ENCODE peak calls at places on chromosome 16, in ten cellular contexts. T is epithelial cell of proximal tubule, D is Calu3, H is GM12878, Q is cardiac muscle cell, K is HFFc6, B is GM10248, G is cardiac fibroblast, P is HCT116, J is fibroblast of pulmonary artery. C is an unnamed sample.

GRCh38 chr16:55495616-55496289 is 13.1 kb upstream of the LPCAT2 start:
- DNase-seq in G (peak), K (peak), B (no peak), P (no peak), T (no peak), Q (no peak), D (no peak), H (no peak), J (no peak), C (no peak)

GRCh38 chr16:84229421-84229820 is 10.4 kb downstream of the KCNG4 start:
- DNase-seq in T (no peak), B (no peak), D (no peak), G (no peak), Q (no peak), J (no peak), K (no peak), P (no peak), H (no peak), C (no peak)

GRCh38 chr16:82735176-82735575 is 108.4 kb downstream of the CDH13 start:
- DNase-seq in B (no peak), D (no peak), T (no peak), G (no peak), J (peak), Q (peak), K (no peak), H (no peak), P (no peak), C (no peak)

GRCh38 chr16:89315791-89316581 is 98.5 kb downstream of the ZNF778 start:
- DNase-seq in P (no peak), Q (no peak), D (peak), J (peak), K (peak), T (no peak), B (peak), G (peak), H (peak), C (no peak)

GRCh38 chr16:53498984-53499383 is 4.0 kb downstream of the AKTIP start:
- DNase-seq in D (no peak), K (no peak), T (no peak), Q (no peak), G (no peak), B (no peak), H (no peak), P (no peak), J (no peak), C (no peak)

GRCh38 chr16:14324581-14324980 is 253.5 kb downstream of the MRTFB start:
- DNase-seq in D (no peak), B (no peak), K (peak), P (no peak), H (no peak), G (peak), J (peak), T (no peak), Q (peak), C (no peak)

GRCh38 chr16:30478766-30479478 is 6.4 kb downstream of the ITGAL start:
- DNase-seq in T (no peak), G (no peak), B (no peak), Q (no peak), J (no peak), H (no peak), D (no peak), P (no peak), K (no peak), C (no peak)

GRCh38 chr16:70162041-70162451 is 11.5 kb upstream of the CLEC18C start:
- DNase-seq in J (peak), K (peak), H (no peak), P (no peak), T (peak), G (peak), B (peak), Q (no peak), D (no peak), C (no peak)

GRCh38 chr16:17408955-17409441 is 61.8 kb downstream of the XYLT1 start:
- DNase-seq in T (no peak), J (no peak), P (no peak), D (no peak), G (no peak), K (no peak), B (peak), H (peak), Q (no peak), C (no peak)

GRCh38 chr16:23514381-23515152 is 4.3 kb upstream of the GGA2 start:
- DNase-seq in J (no peak), B (no peak), G (no peak), Q (no peak), T (no peak), H (no peak), K (no peak), D (no peak), P (no peak), C (no peak)

GRCh38 chr16:4915226-4915761 is 21.7 kb downstream of the PPL start:
- DNase-seq in G (peak), K (peak), T (peak), J (peak), P (peak), H (no peak), Q (no peak), D (no peak), B (no peak), C (no peak)

GRCh38 chr16:77562497-77562896 is 127.7 kb upstream of the ADAMTS18 start:
- DNase-seq in P (no peak), D (no peak), J (no peak), T (no peak), G (no peak), B (no peak), Q (no peak), K (no peak), H (no peak), C (no peak)

GRCh38 chr16:53022374-53022773 is 30.3 kb downstream of the CHD9NB start:
- DNase-seq in T (no peak), G (peak), P (peak), J (peak), H (no peak), Q (peak), D (peak), K (peak), B (peak), C (peak)

GRCh38 chr16:49262501-49262900 is 19.1 kb downstream of the CBLN1 start:
- DNase-seq in K (no peak), B (no peak), D (no peak), Q (no peak), J (no peak), P (no peak), G (no peak), T (no peak), H (no peak), C (no peak)

GRCh38 chr16:9092963-9093477 is 1.6 kb downstream of the HAPSTR1 start:
- DNase-seq in Q (peak), D (no peak), K (no peak), J (no peak), H (no peak), B (no peak), T (no peak), G (no peak), P (no peak), C (peak)

GRCh38 chr16:58032710-58033293 is 7.2 kb downstream of the MMP15 start:
- DNase-seq in G (no peak), Q (peak), T (no peak), P (no peak), J (no peak), D (peak), B (no peak), H (no peak), K (no peak), C (peak)

GRCh38 chr16:1871974-1872635 is at the start of gene MEIOB:
- DNase-seq in P (no peak), H (no peak), D (no peak), K (no peak), J (no peak), B (peak), Q (peak), G (peak), T (no peak), C (peak)

GRCh38 chr16:75491876-75492275 is 3.4 kb downstream of the CHST6 start:
- DNase-seq in G (no peak), T (no peak), P (no peak), Q (peak), J (no peak), H (no peak), B (no peak), K (peak), D (peak), C (no peak)

GRCh38 chr16:79008036-79008868 is 592.3 kb downstream of the MAF start:
- DNase-seq in T (no peak), H (no peak), Q (no peak), B (no peak), K (no peak), P (no peak), J (no peak), G (no peak), D (no peak), C (no peak)

GRCh38 chr16:13109171-13109570 is 207.8 kb downstream of the SHISA9 start:
- DNase-seq in T (no peak), G (no peak), Q (no peak), D (no peak), B (no peak), K (no peak), J (no peak), H (no peak), P (no peak), C (no peak)

GRCh38 chr16:75462804-75463203 is 1.7 kb downstream of the TMEM170A start:
- DNase-seq in J (no peak), B (peak), P (no peak), Q (no peak), D (no peak), T (no peak), H (no peak), K (no peak), G (no peak), C (no peak)

GRCh38 chr16:11857161-11857560 is 5.8 kb upstream of the RSL1D1 start:
- DNase-seq in T (no peak), P (no peak), J (peak), D (no peak), H (no peak), K (peak), Q (no peak), G (peak), B (no peak), C (no peak)

GRCh38 chr16:51154271-51155171 is 3.5 kb upstream of the SALL1 start:
- DNase-seq in K (no peak), Q (peak), P (no peak), J (no peak), T (no peak), G (no peak), H (no peak), D (no peak), B (no peak), C (peak)

GRCh38 chr16:74280448-74280847 is 16.2 kb upstream of the PSMD7 start:
- DNase-seq in J (no peak), P (no peak), K (no peak), B (no peak), T (no peak), H (no peak), D (no peak), G (no peak), Q (no peak), C (no peak)

GRCh38 chr16:2744711-2745110 is 7.7 kb upstream of the SRRM2 start:
- DNase-seq in K (no peak), D (no peak), P (no peak), J (no peak), G (no peak), B (no peak), Q (no peak), H (no peak), T (no peak), C (no peak)

GRCh38 chr16:83335076-83335475 is 472.7 kb upstream of the HSBP1 start:
- DNase-seq in J (no peak), B (no peak), D (no peak), Q (no peak), G (no peak), H (no peak), T (no peak), P (no peak), K (no peak), C (no peak)

DNA sequence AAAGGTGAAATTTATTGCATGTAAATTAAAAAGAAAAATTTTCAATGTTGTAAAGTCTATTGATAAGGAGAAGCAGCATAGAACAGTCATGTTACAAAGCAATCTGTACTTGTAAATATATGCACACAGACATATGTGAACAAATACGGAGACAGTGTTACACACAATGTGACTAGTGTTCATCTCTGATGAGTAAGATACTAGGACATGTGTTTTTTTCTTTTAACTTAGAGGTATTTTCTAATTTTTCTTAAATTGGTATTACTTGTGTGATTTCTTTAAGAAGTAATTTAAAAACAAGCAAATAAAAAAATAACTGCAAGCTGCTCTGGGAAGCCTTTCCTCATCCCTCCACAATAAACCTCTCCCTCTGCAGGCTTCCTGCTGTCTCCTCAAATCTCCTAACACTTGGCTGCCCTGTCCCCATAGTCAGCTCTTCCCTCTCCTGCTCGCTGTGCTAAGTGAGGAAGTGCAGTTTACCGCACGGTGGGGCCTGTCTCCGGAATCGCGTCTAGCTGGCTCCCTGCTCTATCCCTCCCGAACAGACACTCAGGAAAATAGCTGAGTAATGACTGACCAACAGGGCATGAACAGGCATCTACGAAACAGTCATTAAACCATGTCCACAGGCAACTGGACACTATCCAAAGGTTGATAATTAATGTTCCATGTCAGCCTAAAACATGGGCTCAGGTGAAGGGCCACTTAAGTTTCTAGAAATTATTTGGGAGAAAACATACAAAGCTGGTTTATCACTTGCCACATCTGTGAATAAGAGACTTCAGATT is 35.9 kb downstream of the CMTM4 start:
- DNase-seq in Q (peak), D (peak), K (peak), H (no peak), G (peak), P (no peak), T (peak), J (peak), B (no peak), C (peak)
- TF ChIP-seq CTCF in Q (peak), D (no peak), K (peak), H (no peak), G (peak), P (no peak), T (peak), J (peak), B (no peak), C (no peak)

GRCh38 chr16:81212830-81213465 is 25.5 kb upstream of the BCO1 start:
- DNase-seq in H (no peak), D (no peak), J (no peak), Q (no peak), P (no peak), T (no peak), G (no peak), B (no peak), K (no peak), C (no peak)

GRCh38 chr16:81216706-81217105 is 21.8 kb upstream of the BCO1 start:
- DNase-seq in K (no peak), B (no peak), J (no peak), P (no peak), G (no peak), D (no peak), H (no peak), Q (no peak), T (no peak), C (no peak)

GRCh38 chr16:81210807-81211206 is 27.7 kb upstream of the BCO1 start:
- DNase-seq in P (no peak), B (no peak), D (no peak), H (no peak), K (no peak), G (peak), Q (no peak), T (no peak), J (no peak), C (no peak)

GRCh38 chr16:81216114-81216513 is 22.4 kb upstream of the BCO1 start:
- DNase-seq in H (no peak), G (no peak), Q (no peak), B (no peak), P (no peak), D (no peak), T (no peak), K (no peak), J (no peak), C (no peak)

DNA sequence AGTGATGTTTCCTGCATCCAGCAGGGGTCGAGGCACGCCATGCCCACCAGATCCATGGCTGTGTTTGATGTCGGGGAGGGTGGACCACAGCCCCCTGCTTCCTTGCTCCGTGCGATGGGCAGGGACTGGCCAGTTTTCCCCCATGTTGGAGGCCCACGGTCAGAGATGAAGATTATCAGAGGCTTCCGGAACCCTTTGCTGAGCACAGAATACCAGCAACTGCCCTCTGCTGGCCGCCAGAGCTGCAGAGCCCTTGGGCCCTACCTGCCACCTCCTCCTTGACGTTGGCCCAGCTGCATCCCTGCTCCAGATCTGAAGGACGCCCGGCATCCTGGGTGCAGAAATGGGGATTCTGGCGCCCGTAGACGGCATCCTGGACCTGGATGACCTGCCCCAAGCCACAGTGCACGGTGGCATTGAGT is 23.7 kb upstream of the BCO1 start:
- DNase-seq in H (no peak), B (no peak), J (peak), Q (peak), G (peak), T (no peak), K (no peak), P (peak), D (peak), C (peak)
- TF ChIP-seq CTCF in H (peak), B (no peak), J (peak), Q (peak), G (peak), T (peak), K (peak), P (peak), D (no peak), C (peak)

GRCh38 chr16:64121473-64121872 is 1000.4 kb downstream of the CDH11 start:
- DNase-seq in B (no peak), K (peak), H (no peak), J (no peak), Q (no peak), D (no peak), P (no peak), G (peak), T (peak), C (no peak)

GRCh38 chr16:64122177-64122576 is 999.7 kb downstream of the CDH11 start:
- DNase-seq in P (no peak), K (peak), B (no peak), J (no peak), T (no peak), Q (no peak), H (no peak), D (no peak), G (no peak), C (no peak)
- TF ChIP-seq CTCF in P (no peak), K (no peak), B (no peak), J (no peak), T (no peak), Q (no peak), H (no peak), D (no peak), G (no peak), C (no peak)

DNA sequence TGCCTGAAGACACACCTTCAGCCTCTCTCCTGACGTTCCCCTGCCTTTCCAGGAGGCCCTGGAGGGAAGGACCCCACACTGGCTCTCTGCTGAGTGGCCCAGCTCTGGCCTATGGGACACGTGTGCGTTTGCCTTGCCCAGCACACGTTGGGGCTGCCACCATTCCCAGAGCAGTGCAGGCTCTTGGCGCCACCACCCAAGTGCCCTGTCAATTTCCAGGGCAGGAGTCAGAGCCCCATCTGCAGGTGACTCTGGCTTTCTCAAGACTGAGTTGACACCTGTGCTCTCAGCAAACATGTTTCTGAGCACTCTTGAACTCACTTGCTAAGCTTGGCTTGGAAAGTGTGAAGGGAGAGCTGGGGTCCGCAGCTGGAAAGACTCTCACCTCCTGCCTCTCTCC is 4.7 kb upstream of the IRF8 start:
- DNase-seq in J (no peak), T (no peak), P (peak), Q (no peak), B (no peak), H (no peak), G (no peak), K (no peak), D (peak), C (no peak)
- TF ChIP-seq CTCF in J (no peak), T (peak), P (peak), Q (no peak), B (peak), H (peak), G (no peak), K (no peak), D (peak), C (no peak)